ENCODE peak calls at places on chromosome 1, in four cellular contexts. One of them, this sample, is unnamed. For H3K9me1, the result is how much of the 10 kb centered on the place peaks cover.

GRCh38 chr1:153122831-153123421 is 9.6 kb upstream of the SPRR2F start:
- DNase-seq in endothelial cell of umbilical vein: no peak
- DNase-seq in IMR-90: no peak
- DNase-seq in K562: peak
- DNase-seq in this sample: peak

GRCh38 chr1:21022279-21023040 is 154.2 kb downstream of the EIF4G3 start:
- DNase-seq in endothelial cell of umbilical vein: peak
- DNase-seq in IMR-90: peak
- DNase-seq in K562: peak
- DNase-seq in this sample: peak

GRCh38 chr1:117527566-117528102 is 78.2 kb upstream of the TENT5C start:
- DNase-seq in endothelial cell of umbilical vein: no peak
- DNase-seq in IMR-90: peak
- DNase-seq in K562: no peak
- DNase-seq in this sample: no peak

GRCh38 chr1:27350673-27351540 is 9.1 kb downstream of the SYTL1 start:
- DNase-seq in endothelial cell of umbilical vein: no peak
- DNase-seq in IMR-90: no peak
- DNase-seq in K562: peak
- DNase-seq in this sample: no peak

GRCh38 chr1:236576004-236576403 is 28.3 kb downstream of the HEATR1 start:
- DNase-seq in endothelial cell of umbilical vein: no peak
- DNase-seq in IMR-90: peak
- DNase-seq in K562: no peak
- DNase-seq in this sample: no peak

GRCh38 chr1:2580691-2581090 is 5.9 kb upstream of the PRXL2B start:
- DNase-seq in endothelial cell of umbilical vein: no peak
- DNase-seq in IMR-90: no peak
- DNase-seq in K562: no peak
- DNase-seq in this sample: no peak

GRCh38 chr1:27520651-27521050 is 30.7 kb upstream of the WASF2 start:
- DNase-seq in endothelial cell of umbilical vein: no peak
- DNase-seq in IMR-90: no peak
- DNase-seq in K562: no peak
- DNase-seq in this sample: no peak

GRCh38 chr1:203538726-203539125 is 44.8 kb downstream of the OPTC start:
- DNase-seq in endothelial cell of umbilical vein: no peak
- DNase-seq in IMR-90: no peak
- DNase-seq in K562: no peak
- DNase-seq in this sample: no peak

GRCh38 chr1:218284377-218284916 is 646 bp upstream of the RRP15 start:
- DNase-seq in endothelial cell of umbilical vein: no peak
- DNase-seq in IMR-90: no peak
- DNase-seq in K562: no peak
- DNase-seq in this sample: no peak

GRCh38 chr1:35931424-35932157 is 686 bp downstream of the AGO3 start:
- DNase-seq in endothelial cell of umbilical vein: peak
- DNase-seq in IMR-90: peak
- DNase-seq in K562: peak
- DNase-seq in this sample: peak

GRCh38 chr1:79714664-79715063 is 708.1 kb upstream of the ADGRL4 start:
- DNase-seq in endothelial cell of umbilical vein: no peak
- DNase-seq in IMR-90: no peak
- DNase-seq in K562: no peak
- DNase-seq in this sample: no peak

GRCh38 chr1:43171312-43171875 is 696 bp downstream of the EBNA1BP2 start:
- DNase-seq in endothelial cell of umbilical vein: peak
- DNase-seq in IMR-90: peak
- DNase-seq in K562: peak
- DNase-seq in this sample: no peak

GRCh38 chr1:162568802-162569201 is 7.3 kb downstream of the UAP1 start:
- DNase-seq in endothelial cell of umbilical vein: peak
- DNase-seq in IMR-90: no peak
- DNase-seq in K562: no peak
- DNase-seq in this sample: no peak
- TF ChIP-seq CTCF in endothelial cell of umbilical vein: no peak
- TF ChIP-seq CTCF in IMR-90: no peak
- TF ChIP-seq CTCF in K562: no peak
- TF ChIP-seq CTCF in this sample: no peak

GRCh38 chr1:94025383-94026340 is 95.3 kb downstream of the ABCA4 start:
- DNase-seq in endothelial cell of umbilical vein: peak
- DNase-seq in IMR-90: peak
- DNase-seq in K562: peak
- DNase-seq in this sample: no peak
- H3K9me1 ChIP-seq in endothelial cell of umbilical vein: under half
- H3K9me1 ChIP-seq in IMR-90: under half
- H3K9me1 ChIP-seq in K562: under half
- H3K9me1 ChIP-seq in this sample: under half

DNA sequence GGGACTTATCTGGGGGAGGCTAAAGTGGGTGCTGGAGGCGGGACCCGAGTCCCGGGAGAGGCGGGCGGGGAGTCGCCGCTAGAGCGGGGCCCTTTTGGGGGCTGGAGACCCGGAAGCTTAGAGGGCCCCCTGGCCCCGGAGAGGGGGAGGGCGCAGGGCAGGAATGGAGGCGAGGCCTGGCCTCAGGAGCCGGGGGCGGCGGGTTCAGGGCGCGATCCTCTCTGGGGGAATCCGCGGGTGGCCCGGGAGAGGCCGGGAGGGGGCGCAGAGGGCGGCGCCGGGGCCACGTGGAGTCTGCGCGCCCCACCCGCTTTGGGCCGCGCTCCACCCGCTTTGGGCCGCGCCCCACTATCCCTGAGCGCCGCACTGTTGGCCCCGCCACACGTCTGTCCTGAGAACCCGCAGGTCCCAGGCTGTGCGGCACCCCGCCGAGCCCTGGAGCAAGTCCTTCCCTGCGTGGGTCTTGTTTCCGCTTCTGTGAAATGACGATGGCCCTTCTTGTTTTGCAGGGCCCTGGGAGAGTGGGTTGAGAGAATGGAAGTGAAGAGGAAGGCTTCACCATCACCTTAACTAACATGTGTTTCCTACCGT is 84.4 kb downstream of the NKAIN1 start:
- DNase-seq in endothelial cell of umbilical vein: peak
- DNase-seq in IMR-90: peak
- DNase-seq in K562: peak
- DNase-seq in this sample: peak
- TF ChIP-seq CTCF in endothelial cell of umbilical vein: peak
- TF ChIP-seq CTCF in IMR-90: peak
- TF ChIP-seq CTCF in K562: peak
- TF ChIP-seq CTCF in this sample: peak

DNA sequence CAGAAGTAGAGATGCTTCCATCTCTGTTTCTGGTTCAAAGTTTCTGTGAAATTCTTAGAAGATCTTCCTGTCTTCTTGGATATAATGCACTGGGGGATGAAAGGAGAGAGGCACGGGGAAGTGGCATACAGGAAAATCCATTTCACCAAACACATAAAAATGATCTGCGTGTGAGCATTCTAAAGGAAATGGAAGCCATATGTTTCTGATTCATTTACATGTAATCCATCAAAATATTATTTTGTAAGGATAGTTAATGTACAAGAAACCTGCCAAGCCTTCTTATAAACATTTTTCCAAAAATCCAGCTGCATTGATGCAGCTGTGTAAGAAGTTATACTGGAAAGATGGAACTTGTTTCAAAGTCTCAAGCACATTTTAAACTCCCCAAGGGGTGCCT is 485.8 kb upstream of the C1orf87 start:
- DNase-seq in endothelial cell of umbilical vein: no peak
- DNase-seq in IMR-90: no peak
- DNase-seq in K562: no peak
- DNase-seq in this sample: no peak
- H3K9me1 ChIP-seq in endothelial cell of umbilical vein: under half
- H3K9me1 ChIP-seq in IMR-90: under half
- H3K9me1 ChIP-seq in K562: under half
- H3K9me1 ChIP-seq in this sample: under half

DNA sequence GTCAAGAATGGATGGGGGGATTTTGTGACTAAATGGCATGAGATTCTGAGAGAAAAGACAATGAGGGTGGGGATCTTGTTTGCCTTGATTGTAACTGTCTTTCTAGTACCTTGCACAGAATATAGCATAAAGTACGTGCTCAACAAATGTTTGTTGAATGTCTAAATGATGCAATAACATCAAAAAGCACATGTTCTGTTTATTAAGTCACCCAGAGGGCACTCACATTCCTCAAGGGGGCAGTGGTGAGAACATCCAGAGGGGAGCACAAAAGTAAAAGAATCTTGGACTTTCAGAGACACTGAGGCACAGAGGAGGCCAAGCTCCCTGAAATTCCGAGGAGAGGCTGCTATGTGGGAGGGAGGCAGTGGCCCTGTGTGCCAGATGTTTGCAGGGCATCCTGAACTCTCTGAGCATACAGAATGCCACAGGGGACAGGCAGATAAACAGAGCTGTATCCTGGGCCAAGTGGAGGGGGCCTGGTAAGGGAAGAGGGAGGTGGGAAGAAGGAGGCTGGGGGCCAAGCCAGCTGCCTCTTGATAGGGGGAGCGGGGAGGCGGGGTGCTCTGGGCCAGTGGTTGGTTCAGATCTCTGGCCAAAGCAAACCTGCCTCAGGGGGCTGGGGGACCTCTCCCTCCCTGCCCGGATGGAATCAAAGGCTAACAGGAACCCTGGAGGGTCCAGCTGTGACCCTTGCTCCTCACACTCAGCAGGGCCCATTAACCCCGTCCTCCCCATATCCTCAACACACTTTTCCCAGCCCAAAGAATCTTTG is 6.5 kb upstream of the ATP1A2 start:
- DNase-seq in endothelial cell of umbilical vein: peak
- DNase-seq in IMR-90: peak
- DNase-seq in K562: peak
- DNase-seq in this sample: no peak
- TF ChIP-seq CTCF in endothelial cell of umbilical vein: peak
- TF ChIP-seq CTCF in IMR-90: peak
- TF ChIP-seq CTCF in K562: peak
- TF ChIP-seq CTCF in this sample: peak

This sample was measured in keratinocyte.